ENCODE peak calls at places on chromosome 10, in nine cellular contexts. G is astrocyte of the spinal cord; B is GM20000; A is CD8-positive, alpha-beta T cell; T is GM23338; R is GM12865; S is upper lobe of right lung; I is bronchial epithelial cell; Z is OCI-LY7. N is an unnamed sample.

GRCh38 chr10:117311261-117311660 is 64.0 kb downstream of the PDZD8 start:
- DNase-seq in G (peak; percentile 9), B (no peak), A (no peak), T (no peak), R (no peak), S (no peak), I (no peak), Z (no peak), N (no peak)

GRCh38 chr10:101451589-101452190 is 97.7 kb downstream of the BTRC start:
- DNase-seq in G (no peak), B (no peak), A (no peak), T (no peak), R (no peak), S (no peak), I (no peak), Z (no peak), N (no peak)

GRCh38 chr10:111875760-111876159 is 307.8 kb downstream of the GPAM start:
- DNase-seq in G (peak; percentile 11), B (no peak), A (no peak), T (no peak), R (no peak), S (no peak), I (no peak), Z (no peak), N (peak; percentile 18)

GRCh38 chr10:32104622-32105509 is 48.6 kb upstream of the KIF5B start:
- DNase-seq in G (peak; percentile 9), B (no peak), A (no peak), T (no peak), R (no peak), S (no peak), I (no peak), Z (no peak), N (no peak)

GRCh38 chr10:58796242-58796641 is 283.6 kb downstream of the BICC1 start:
- DNase-seq in G (peak; percentile 13), B (no peak), A (no peak), T (peak; percentile 65), R (no peak), S (no peak), I (peak; percentile 40), Z (no peak), N (no peak)

GRCh38 chr10:94292448-94293118 is 70.2 kb downstream of the NOC3L start:
- DNase-seq in G (peak; percentile 74), B (no peak), A (no peak), T (no peak), R (no peak), S (no peak), I (peak; percentile 45), Z (no peak), N (peak; percentile 83)

GRCh38 chr10:1047937-1048336 is 982 bp downstream of the IDI1 start:
- DNase-seq in G (no peak), B (no peak), A (no peak), T (peak; percentile 39), R (peak; percentile 41), S (no peak), I (no peak), Z (peak; percentile 40), N (no peak)

GRCh38 chr10:28938745-28939144 is 261.4 kb downstream of the BAMBI start:
- DNase-seq in G (peak; percentile 33), B (no peak), A (no peak), T (no peak), R (no peak), S (no peak), I (no peak), Z (no peak), N (peak; percentile 48)

GRCh38 chr10:87845624-87846377 is 17.5 kb downstream of the KLLN start:
- DNase-seq in G (peak; percentile 82), B (no peak), A (no peak), T (no peak), R (no peak), S (no peak), I (peak; percentile 92), Z (no peak), N (no peak)

GRCh38 chr10:49408437-49409306 is 12.8 kb upstream of the DRGX start:
- DNase-seq in G (no peak), B (no peak), A (no peak), T (peak; percentile 74), R (peak; percentile 39), S (no peak), I (peak; percentile 10), Z (peak; percentile 71), N (no peak)

GRCh38 chr10:58618158-58618676 is 105.5 kb downstream of the BICC1 start:
- DNase-seq in G (no peak), B (no peak), A (no peak), T (no peak), R (no peak), S (no peak), I (no peak), Z (no peak), N (no peak)

GRCh38 chr10:94383515-94383914 is 18.8 kb upstream of the TBC1D12 start:
- DNase-seq in G (no peak), B (no peak), A (no peak), T (no peak), R (no peak), S (no peak), I (no peak), Z (no peak), N (no peak)

GRCh38 chr10:85888559-85888958 is 478.0 kb downstream of the GRID1 start:
- DNase-seq in G (no peak), B (no peak), A (no peak), T (no peak), R (no peak), S (no peak), I (no peak), Z (no peak), N (no peak)

GRCh38 chr10:21715531-21716195 is 181.6 kb downstream of the MLLT10 start:
- DNase-seq in G (peak; percentile 49), B (no peak), A (no peak), T (no peak), R (no peak), S (no peak), I (peak; percentile 69), Z (no peak), N (no peak)

GRCh38 chr10:91381562-91381923 is 28.6 kb upstream of the HECTD2 start:
- DNase-seq in G (peak; percentile 30), B (no peak), A (no peak), T (no peak), R (no peak), S (no peak), I (no peak), Z (no peak), N (no peak)

GRCh38 chr10:19809481-19809880 is 6.8 kb upstream of the PLXDC2 start:
- DNase-seq in G (no peak), B (no peak), A (no peak), T (no peak), R (no peak), S (no peak), I (no peak), Z (no peak), N (no peak)

GRCh38 chr10:49518982-49519578 is 19.8 kb downstream of the ERCC6 start:
- DNase-seq in G (peak; percentile 52), B (peak; percentile 52), A (no peak), T (peak; percentile 75), R (peak; percentile 54), S (no peak), I (peak; percentile 54), Z (peak; percentile 53), N (peak; percentile 34)

GRCh38 chr10:11861341-11861740 is 38.2 kb downstream of the PROSER2 start:
- DNase-seq in G (no peak), B (no peak), A (no peak), T (no peak), R (no peak), S (peak; percentile 30), I (no peak), Z (no peak), N (no peak)

GRCh38 chr10:107409517-107409916 is 245.0 kb upstream of the SORCS1 start:
- DNase-seq in G (peak; percentile 5), B (peak; percentile 8), A (no peak), T (peak; percentile 61), R (peak; percentile 60), S (no peak), I (peak; percentile 46), Z (peak; percentile 1), N (peak; percentile 6)

GRCh38 chr10:25177754-25178135 is 2.9 kb downstream of the GPR158 start:
- DNase-seq in G (no peak), B (no peak), A (no peak), T (no peak), R (no peak), S (no peak), I (no peak), Z (no peak), N (no peak)
- TF ChIP-seq CTCF in G (no peak), B (no peak), A (no peak), T (no peak), R (no peak), S (no peak), I (no peak), Z (no peak), N (no peak)

DNA sequence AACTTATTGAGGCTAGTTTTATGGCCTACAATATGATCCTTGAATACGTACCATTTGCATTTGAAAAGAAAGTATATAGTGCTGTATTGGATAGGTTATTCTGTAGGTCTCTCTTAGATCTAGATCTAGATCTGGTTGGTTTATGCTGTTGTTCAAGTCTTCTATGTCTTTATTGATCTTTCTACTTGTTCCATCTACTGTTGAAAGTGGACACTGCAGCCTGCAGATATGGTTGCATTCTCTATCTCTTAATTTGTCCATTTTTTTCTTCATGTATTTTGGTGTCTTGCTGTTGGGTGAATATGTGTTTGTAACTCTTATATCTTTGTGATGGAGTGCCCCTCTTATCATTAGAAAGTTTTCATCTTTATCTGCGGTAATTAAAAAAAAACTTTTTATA is 139.4 kb upstream of the PCDH15 start:
- DNase-seq in G (no peak), B (no peak), A (no peak), T (no peak), R (peak; percentile 0), S (no peak), I (no peak), Z (no peak), N (no peak)
- TF ChIP-seq CTCF in G (no peak), B (no peak), A (no peak), T (no peak), R (peak; percentile 21), S (no peak), I (no peak), Z (no peak), N (peak; percentile 17)

GRCh38 chr10:25678666-25679065 is 255.4 kb upstream of the MYO3A start:
- DNase-seq in G (no peak), B (no peak), A (no peak), T (no peak), R (no peak), S (no peak), I (no peak), Z (no peak), N (no peak)

GRCh38 chr10:25683291-25683690 is 250.7 kb upstream of the MYO3A start:
- DNase-seq in G (no peak), B (no peak), A (no peak), T (no peak), R (no peak), S (no peak), I (peak; percentile 52), Z (no peak), N (no peak)

GRCh38 chr10:25678220-25678619 is 255.8 kb upstream of the MYO3A start:
- DNase-seq in G (no peak), B (no peak), A (no peak), T (no peak), R (no peak), S (no peak), I (no peak), Z (no peak), N (no peak)

GRCh38 chr10:25682203-25682950 is 251.7 kb upstream of the MYO3A start:
- DNase-seq in G (peak; percentile 41), B (no peak), A (no peak), T (peak; percentile 41), R (no peak), S (no peak), I (peak; percentile 17), Z (no peak), N (peak; percentile 15)
- TF ChIP-seq CTCF in G (peak; percentile 80), B (no peak), A (no peak), T (peak; percentile 68), R (no peak), S (no peak), I (peak; percentile 37), Z (peak; percentile 25), N (peak; percentile 77)

GRCh38 chr10:73946253-73947145 is 35.6 kb downstream of the PLAU start:
- DNase-seq in G (no peak), B (no peak), A (no peak), T (no peak), R (no peak), S (no peak), I (peak; percentile 20), Z (no peak), N (no peak)
- TF ChIP-seq CTCF in G (peak; percentile 15), B (no peak), A (no peak), T (no peak), R (no peak), S (no peak), I (no peak), Z (peak; percentile 42), N (no peak)

N was measured in astrocyte of the cerebellum.